ENCODE peak calls at places on chromosomes 11 and 22, in five cellular contexts. M is brain microvascular endothelial cell; U is MCF 10A; D is CD8-positive, alpha-beta T cell; N is lower lobe of right lung. Y is an unnamed sample.

GRCh38 chr11:35873721-35874120 is 70.1 kb upstream of the LDLRAD3 start:
- DNase-seq in M (no peak), U (no peak), D (no peak), N (no peak), Y (no peak)

GRCh38 chr22:26845016-26845728 is 187.8 kb downstream of the MIAT start:
- DNase-seq in D (no peak), U (no peak), M (no peak), N (no peak), Y (no peak)

GRCh38 chr11:104917259-104918112 is 19.2 kb upstream of the CASP12 start:
- DNase-seq in U (no peak), N (no peak), M (no peak), D (no peak), Y (no peak)

GRCh38 chr22:20430101-20430640 is 7.5 kb downstream of the SCARF2 start:
- DNase-seq in D (no peak), M (no peak), N (peak), U (no peak), Y (no peak)

GRCh38 chr11:93846411-93846810 is 4.0 kb downstream of the VSTM5 start:
- DNase-seq in N (no peak), D (no peak), M (no peak), U (no peak), Y (no peak)

GRCh38 chr11:126888126-126888712 is 112.4 kb downstream of the KIRREL3 start:
- DNase-seq in U (no peak), D (no peak), M (no peak), N (no peak), Y (no peak)

GRCh38 chr11:65470433-65470832 is 28.4 kb upstream of the MALAT1 start:
- DNase-seq in U (no peak), N (no peak), M (no peak), D (no peak), Y (no peak)

GRCh38 chr22:29936186-29936585 is 53.2 kb downstream of the MTMR3 start:
- DNase-seq in U (no peak), N (no peak), M (no peak), D (no peak), Y (no peak)

GRCh38 chr22:20015971-20016733 is 471 bp downstream of the ARVCF start:
- DNase-seq in U (no peak), N (peak), M (no peak), D (no peak), Y (peak)

GRCh38 chr11:118437046-118437735 is 899 bp downstream of the KMT2A start:
- DNase-seq in D (peak), N (peak), U (peak), M (no peak), Y (peak)

GRCh38 chr11:17601206-17602075 is 54.4 kb downstream of the OTOG start:
- DNase-seq in N (no peak), D (no peak), M (no peak), U (no peak), Y (no peak)
- TF ChIP-seq CTCF in N (no peak), D (no peak), M (peak), U (no peak), Y (no peak)

GRCh38 chr22:42443240-42444059 is 11.2 kb upstream of the NFAM1 start:
- DNase-seq in D (no peak), U (no peak), M (no peak), N (no peak), Y (no peak)

GRCh38 chr22:42442746-42443145 is 10.5 kb upstream of the NFAM1 start:
- DNase-seq in U (no peak), D (no peak), N (no peak), M (no peak), Y (no peak)

GRCh38 chr22:42446151-42446550 is 13.9 kb upstream of the NFAM1 start:
- DNase-seq in D (no peak), M (no peak), N (no peak), U (no peak), Y (no peak)

GRCh38 chr22:42440728-42441127 is 8.5 kb upstream of the NFAM1 start:
- DNase-seq in U (no peak), M (no peak), D (no peak), N (no peak), Y (no peak)

GRCh38 chr22:42444060-42444904 is 12.1 kb upstream of the NFAM1 start:
- DNase-seq in U (peak), M (peak), D (peak), N (peak), Y (peak)
- TF ChIP-seq CTCF in U (peak), M (peak), D (peak), N (peak), Y (peak)

GRCh38 chr22:22068025-22068424 is 85.4 kb upstream of the TOP3B start:
- DNase-seq in M (no peak), U (no peak), N (no peak), D (no peak), Y (no peak)
- TF ChIP-seq CTCF in M (no peak), U (no peak), N (no peak), D (no peak), Y (no peak)

GRCh38 chr11:2387266-2387982 is 10.3 kb downstream of the CD81 start:
- DNase-seq in M (no peak), U (no peak), D (no peak), N (no peak), Y (peak)

GRCh38 chr11:2388431-2389024 is 11.4 kb downstream of the CD81 start:
- DNase-seq in M (no peak), D (no peak), U (no peak), N (no peak), Y (no peak)

GRCh38 chr11:2390091-2390870 is 10.3 kb upstream of the TSSC4 start:
- DNase-seq in U (no peak), M (no peak), N (peak), D (no peak), Y (no peak)

GRCh38 chr11:2390871-2391662 is 9.5 kb upstream of the TSSC4 start:
- DNase-seq in N (no peak), D (no peak), U (no peak), M (peak), Y (no peak)

GRCh38 chr11:2389344-2390026 is 11.1 kb upstream of the TSSC4 start:
- DNase-seq in D (no peak), U (no peak), N (no peak), M (no peak), Y (no peak)
- TF ChIP-seq CTCF in D (no peak), U (no peak), N (no peak), M (peak), Y (no peak)

DNA sequence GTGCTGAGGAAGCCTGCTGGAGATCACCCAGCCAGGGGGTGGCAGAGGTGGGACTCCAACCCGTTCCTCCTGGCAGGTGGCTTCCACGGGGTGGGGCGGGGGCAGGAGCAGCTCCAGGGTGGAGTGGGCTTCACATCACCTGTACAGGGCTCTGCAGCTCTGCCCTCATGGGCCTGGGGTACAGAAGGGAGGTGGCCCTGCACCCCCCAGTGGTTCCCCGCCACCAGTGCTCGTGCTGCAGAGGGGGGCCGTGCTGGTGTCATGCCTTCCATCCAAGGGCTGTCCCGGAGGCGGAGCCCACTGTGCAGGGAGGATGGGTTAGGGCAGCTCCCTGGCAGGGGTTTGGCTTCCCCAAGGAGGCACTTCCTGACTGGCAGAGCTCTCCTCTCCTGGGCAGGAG is 76.4 kb upstream of the SHISAL1 start:
- DNase-seq in N (peak), M (no peak), D (no peak), U (no peak), Y (no peak)
- TF ChIP-seq CTCF in N (no peak), M (no peak), D (no peak), U (no peak), Y (no peak)

Y was measured in natural killer cell.